ENCODE peak calls at places on chromosomes 12 and 14, in six cellular contexts. A, I, R, H, F and L are unnamed samples.

GRCh38 chr14:103259801-103260628 is 74.0 kb upstream of the EIF5 start:
- DNase-seq in H (no peak), I (no peak), F (no peak), R (no peak), A (no peak), L (no peak)

GRCh38 chr14:64387232-64387737 is 868 bp upstream of the MTHFD1 start:
- DNase-seq in A (peak; percentile 33), F (peak; percentile 20), H (no peak), I (no peak), R (peak; percentile 44), L (peak; percentile 20)

GRCh38 chr12:124747426-124748161 is 116.1 kb downstream of the SCARB1 start:
- DNase-seq in H (no peak), A (peak; percentile 98), F (peak; percentile 98), I (no peak), R (no peak), L (no peak)

GRCh38 chr12:45730116-45730841 is 773 bp downstream of the ARID2 start:
- DNase-seq in F (peak; percentile 11), R (peak; percentile 30), I (peak; percentile 34), H (peak; percentile 42), A (peak; percentile 58), L (peak; percentile 39)

GRCh38 chr12:46916796-46917419 is 91.1 kb upstream of the SLC38A4 start:
- DNase-seq in H (no peak), A (no peak), I (no peak), F (no peak), R (peak; percentile 67), L (no peak)

GRCh38 chr12:126093911-126094310 is 1028.7 kb downstream of the AACS start:
- DNase-seq in F (peak; percentile 47), A (no peak), I (no peak), R (no peak), H (no peak), L (no peak)

GRCh38 chr12:104414581-104415305 is 42.0 kb upstream of the CHST11 start:
- DNase-seq in H (no peak), A (no peak), R (no peak), I (no peak), F (peak; percentile 43), L (no peak)

GRCh38 chr12:101414533-101415119 is 7.1 kb upstream of the ARL1 start:
- DNase-seq in R (no peak), A (peak; percentile 42), F (peak; percentile 51), I (no peak), H (peak; percentile 22), L (peak; percentile 55)

GRCh38 chr12:52945389-52946232 is 3.3 kb upstream of the KRT18 start:
- DNase-seq in H (peak; percentile 77), I (peak; percentile 45), R (no peak), F (peak; percentile 53), A (peak; percentile 33), L (no peak)

GRCh38 chr14:81281317-81281716 is 60.6 kb upstream of the GTF2A1 start:
- DNase-seq in I (no peak), F (no peak), H (no peak), A (no peak), R (no peak), L (no peak)

GRCh38 chr12:120125792-120126634 is 9.5 kb upstream of the RAB35 start:
- DNase-seq in F (no peak), H (no peak), R (peak; percentile 60), I (no peak), A (no peak), L (no peak)

GRCh38 chr12:95881331-95881955 is 22.7 kb downstream of the SNRPF start:
- DNase-seq in R (no peak), H (no peak), I (no peak), F (no peak), A (no peak), L (no peak)

GRCh38 chr12:101074940-101075680 is 134.9 kb downstream of the SLC5A8 start:
- DNase-seq in A (no peak), F (no peak), R (no peak), H (no peak), I (no peak), L (no peak)

GRCh38 chr12:131375261-131375971 is 335.5 kb upstream of the SFSWAP start:
- DNase-seq in A (no peak), I (no peak), R (no peak), F (no peak), H (no peak), L (no peak)

GRCh38 chr14:72598328-72598727 is 295.6 kb downstream of the DPF3 start:
- DNase-seq in H (no peak), F (no peak), I (no peak), A (no peak), R (no peak), L (no peak)

GRCh38 chr14:27040552-27040951 is 442.7 kb upstream of the NOVA1 start:
- DNase-seq in A (no peak), H (no peak), I (no peak), R (no peak), F (no peak), L (no peak)

GRCh38 chr12:132235116-132235820 is 91.0 kb downstream of the NOC4L start:
- DNase-seq in F (no peak), R (no peak), I (no peak), A (no peak), H (no peak), L (no peak)

GRCh38 chr12:117334855-117335587 is 26.4 kb downstream of the NOS1 start:
- DNase-seq in F (no peak), A (no peak), R (no peak), H (peak; percentile 23), I (no peak), L (no peak)

GRCh38 chr12:128388461-128388921 is 121.5 kb downstream of the TMEM132C start:
- DNase-seq in F (no peak), R (peak; percentile 25), A (no peak), H (no peak), I (no peak), L (no peak)

GRCh38 chr12:124837958-124838803 is 25.5 kb downstream of the SCARB1 start:
- DNase-seq in I (no peak), A (peak; percentile 98), R (peak; percentile 95), H (peak; percentile 91), F (peak; percentile 93), L (no peak)

GRCh38 chr12:132559652-132560420 is 50.5 kb downstream of the LRCOL1 start:
- DNase-seq in F (peak; percentile 81), I (peak; percentile 56), H (peak; percentile 45), R (no peak), A (peak; percentile 40), L (peak; percentile 61)

GRCh38 chr12:49673446-49674317 is 33.5 kb downstream of the FMNL3 start:
- DNase-seq in I (peak; percentile 59), H (peak; percentile 95), F (no peak), A (peak; percentile 71), R (peak; percentile 90), L (peak; percentile 79)

GRCh38 chr12:71303199-71303598 is 136.4 kb upstream of the LGR5 start:
- DNase-seq in R (no peak), H (no peak), A (peak; percentile 89), F (no peak), I (no peak), L (no peak)

GRCh38 chr12:69101505-69101904 is 137.9 kb upstream of the CPSF6 start:
- DNase-seq in H (peak; percentile 54), I (no peak), R (no peak), F (no peak), A (no peak), L (no peak)

DNA sequence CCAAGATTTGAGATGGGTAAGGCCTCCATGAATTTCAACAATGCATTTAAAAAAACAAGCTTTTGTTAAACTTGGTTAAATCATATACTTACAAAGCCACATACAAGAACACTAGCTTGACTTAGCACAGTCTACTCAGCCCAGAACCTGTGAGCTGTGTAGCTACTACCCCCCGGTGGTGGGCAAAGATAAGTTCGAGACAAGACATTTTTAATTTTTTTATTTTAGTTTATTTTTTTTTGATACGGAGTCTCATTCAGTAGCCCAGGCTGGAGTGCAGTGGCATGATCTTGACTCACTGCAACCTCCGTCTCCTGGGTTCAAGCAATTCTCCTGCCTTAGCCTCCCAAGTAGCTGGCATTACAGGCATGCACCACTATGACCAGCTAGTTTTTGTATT is 3.7 kb upstream of the NECAP1 start:
- DNase-seq in R (no peak), I (no peak), F (peak; percentile 30), H (peak; percentile 28), A (peak; percentile 37), L (peak; percentile 54)
- TF ChIP-seq CTCF in R (peak; percentile 21), I (peak; percentile 61), F (no peak), H (no peak), A (peak; percentile 35), L (peak; percentile 67)

GRCh38 chr12:3202734-3203446 is 125.7 kb downstream of the TSPAN9 start:
- DNase-seq in F (peak; percentile 70), H (peak; percentile 46), R (peak; percentile 42), I (peak; percentile 82), A (peak; percentile 23), L (peak; percentile 80)
- TF ChIP-seq CTCF in F (peak; percentile 76), H (peak; percentile 87), R (peak; percentile 92), I (peak; percentile 96), A (peak; percentile 96), L (peak; percentile 96)

GRCh38 chr12:92426346-92426745 is 276.4 kb upstream of the PLEKHG7 start:
- DNase-seq in A (no peak), R (no peak), H (no peak), I (no peak), F (no peak), L (no peak)

GRCh38 chr12:92436847-92437246 is 265.9 kb upstream of the PLEKHG7 start:
- DNase-seq in R (no peak), F (no peak), A (no peak), I (no peak), H (no peak), L (no peak)

GRCh38 chr12:92434607-92435025 is 268.2 kb upstream of the PLEKHG7 start:
- DNase-seq in F (no peak), I (no peak), R (no peak), A (no peak), H (no peak), L (no peak)

GRCh38 chr12:92432724-92433281 is 270.0 kb upstream of the PLEKHG7 start:
- DNase-seq in H (no peak), A (no peak), I (no peak), F (no peak), R (no peak), L (no peak)

GRCh38 chr12:92431146-92431545 is 271.6 kb upstream of the PLEKHG7 start:
- DNase-seq in H (no peak), I (no peak), F (no peak), A (no peak), R (no peak), L (no peak)
- TF ChIP-seq CTCF in H (no peak), I (no peak), F (no peak), A (no peak), R (no peak), L (no peak)

DNA sequence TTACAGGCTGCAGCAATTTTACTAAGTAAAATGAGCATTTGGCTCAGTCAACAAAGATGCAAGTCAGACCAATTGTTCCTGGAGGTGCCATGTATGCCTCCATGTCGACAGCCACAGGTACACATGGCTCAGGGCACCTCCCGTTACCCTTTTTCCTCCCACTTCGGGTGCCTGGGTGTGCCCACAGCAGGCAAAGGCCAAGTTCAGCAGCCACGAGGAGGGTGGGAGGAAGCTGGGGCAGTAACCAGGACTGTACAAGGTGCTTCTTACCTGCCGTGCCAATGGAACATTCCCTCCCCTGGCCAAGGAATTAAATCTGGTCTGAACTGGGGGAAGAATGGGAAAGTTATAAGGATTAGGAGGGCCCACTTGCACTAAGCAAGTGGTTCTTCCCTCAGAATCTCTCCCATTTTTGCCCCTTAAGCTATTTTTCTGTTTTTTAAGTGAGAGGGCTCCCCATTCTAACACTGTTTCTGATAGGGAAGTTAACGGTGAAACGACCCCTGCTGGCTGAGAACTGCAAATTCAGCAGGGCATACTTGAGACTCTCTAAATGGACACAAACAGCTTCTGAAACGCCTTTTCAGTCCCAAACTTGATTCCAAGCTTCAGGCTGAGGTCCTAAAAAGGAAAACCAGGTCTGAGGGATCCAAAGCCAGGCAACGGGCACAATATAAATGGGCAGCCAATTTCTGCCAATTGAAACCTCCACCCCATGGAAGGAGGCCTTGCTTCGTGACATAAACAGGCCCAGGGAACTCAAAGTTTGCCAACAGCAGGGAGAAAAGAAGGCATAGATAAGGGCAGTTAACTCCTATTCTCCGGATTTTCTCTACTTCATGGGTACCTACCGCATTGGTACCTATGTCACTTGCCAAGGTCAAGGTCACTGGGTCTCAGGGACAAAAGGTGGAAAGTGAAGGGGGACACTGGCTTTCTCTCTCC is 24.8 kb downstream of the CLECL1 start:
- DNase-seq in F (peak; percentile 34), R (no peak), H (peak; percentile 51), A (peak; percentile 29), I (peak; percentile 35), L (peak; percentile 48)
- TF ChIP-seq CTCF in F (peak; percentile 45), R (peak; percentile 47), H (peak; percentile 67), A (peak; percentile 82), I (peak; percentile 97), L (peak; percentile 80)